ENCODE peak calls at places on chromosomes 3 and 15, in ten cellular contexts. H is neural crest cell, D is activated gamma-delta T cell treated with Interleukin-2 at 50 U/mL for 16 hours, Z is head of caudate nucleus, J is NCI-H774, I is cardiac muscle cell, C is T1000, B is breast epithelium, M is smooth muscle cell of the brain vasculature, A is ELF-1. L is an unnamed sample.

GRCh38 chr3:99651561-99651960 is 13.2 kb downstream of the COL8A1 start:
- DNase-seq in D (no peak), C (peak), Z (no peak), I (no peak), J (no peak), A (no peak), M (no peak), H (no peak), B (no peak), L (peak)

GRCh38 chr15:78033864-78034263 is 43.6 kb downstream of the TBC1D2B start:
- DNase-seq in B (no peak), M (peak), A (no peak), D (peak), Z (no peak), H (no peak), C (no peak), J (no peak), I (no peak), L (no peak)

GRCh38 chr15:74428970-74429783 is 4.6 kb downstream of the SEMA7A start:
- DNase-seq in I (no peak), J (no peak), A (no peak), D (no peak), C (no peak), M (no peak), H (no peak), B (no peak), Z (no peak), L (no peak)

GRCh38 chr15:58491499-58492202 is 59.9 kb downstream of the LIPC start:
- DNase-seq in J (no peak), Z (no peak), A (no peak), C (no peak), B (peak), H (no peak), I (no peak), M (no peak), D (no peak), L (no peak)

GRCh38 chr3:52395503-52395865 is 49.4 kb downstream of the SEMA3G start:
- DNase-seq in M (no peak), C (no peak), D (no peak), A (no peak), J (no peak), Z (no peak), B (no peak), H (no peak), I (no peak), L (no peak)

GRCh38 chr3:183117046-183117445 is 17.8 kb upstream of the MCCC1 start:
- DNase-seq in J (peak), I (no peak), C (no peak), D (no peak), Z (no peak), H (no peak), A (no peak), M (no peak), B (no peak), L (no peak)

GRCh38 chr3:122353215-122353614 is 28.2 kb downstream of the CSTA start:
- DNase-seq in A (no peak), B (peak), M (no peak), D (no peak), Z (no peak), C (no peak), I (no peak), J (no peak), H (no peak), L (no peak)

GRCh38 chr3:41202834-41203345 is 3.6 kb downstream of the CTNNB1 start:
- DNase-seq in M (no peak), D (no peak), C (peak), A (peak), B (no peak), Z (no peak), J (no peak), I (peak), H (no peak), L (peak)

GRCh38 chr15:42152196-42152920 is 4.1 kb downstream of the PLA2G4F start:
- DNase-seq in A (peak), H (no peak), D (no peak), M (no peak), C (no peak), I (no peak), B (no peak), J (no peak), Z (no peak), L (peak)

L was measured in fibroblast of the aortic adventitia.